ENCODE peak calls at places on chromosomes 5 and 9, in seven cellular contexts. C is A549, I is transverse colon, U is tibial nerve, X is ovary, Q is IMR-90, N is heart left ventricle. S is an unnamed sample.
A peak's percentile ranks its signal among the peaks of the same experiment; 100 is the strongest.

GRCh38 chr5:149761461-149761860 is 31.4 kb downstream of the PPARGC1B start:
- DNase-seq in C (no peak), I (no peak), U (no peak), X (no peak), Q (no peak), N (no peak), S (no peak)

GRCh38 chr9:5665059-5665458 is 36.2 kb downstream of the RIC1 start:
- DNase-seq in C (no peak), I (no peak), U (no peak), X (no peak), Q (no peak), N (no peak), S (no peak)

GRCh38 chr5:179405426-179406030 is 60.3 kb upstream of the ADAMTS2 start:
- DNase-seq in C (no peak), I (no peak), U (no peak), X (no peak), Q (no peak), N (no peak), S (no peak)

GRCh38 chr9:136532799-136533774 is 12.8 kb downstream of the NOTCH1 start:
- DNase-seq in C (no peak), I (no peak), U (no peak), X (no peak), Q (no peak), N (no peak), S (peak; percentile 88)

GRCh38 chr5:1007681-1008450 is 736 bp upstream of the NKD2 start:
- DNase-seq in C (no peak), I (peak; percentile 8), U (no peak), X (peak; percentile 34), Q (no peak), N (peak; percentile 28), S (peak; percentile 74)

GRCh38 chr9:127809562-127810377 is 7.1 kb downstream of the FPGS start:
- DNase-seq in C (no peak), I (peak; percentile 77), U (no peak), X (peak; percentile 69), Q (no peak), N (peak; percentile 47), S (no peak)

GRCh38 chr5:167998148-167998767 is 293.2 kb upstream of the WWC1 start:
- DNase-seq in C (no peak), I (no peak), U (no peak), X (no peak), Q (peak; percentile 6), N (peak; percentile 39), S (no peak)

GRCh38 chr5:12100542-12100941 is 196.3 kb upstream of the CTNND2 start:
- DNase-seq in C (no peak), I (no peak), U (no peak), X (no peak), Q (no peak), N (no peak), S (no peak)

GRCh38 chr5:83891261-83891660 is 170.6 kb upstream of the HAPLN1 start:
- DNase-seq in C (no peak), I (no peak), U (no peak), X (no peak), Q (peak; percentile 45), N (no peak), S (no peak)

GRCh38 chr5:77128411-77129061 is 41.5 kb upstream of the ZBED3 start:
- DNase-seq in C (no peak), I (no peak), U (no peak), X (no peak), Q (no peak), N (no peak), S (no peak)

GRCh38 chr5:154756203-154756870 is 1.2 kb downstream of the LARP1 start:
- DNase-seq in C (no peak), I (peak; percentile 60), U (no peak), X (peak; percentile 72), Q (no peak), N (peak; percentile 61), S (peak; percentile 91)

GRCh38 chr5:77133061-77133758 is 46.1 kb upstream of the ZBED3 start:
- DNase-seq in C (peak; percentile 84), I (peak; percentile 28), U (peak; percentile 57), X (peak; percentile 55), Q (peak; percentile 97), N (peak; percentile 63), S (no peak)

GRCh38 chr5:125497651-125498050 is 751.2 kb upstream of the ZNF608 start:
- DNase-seq in C (no peak), I (no peak), U (no peak), X (no peak), Q (no peak), N (no peak), S (no peak)

GRCh38 chr9:124220551-124221451 is 36.9 kb upstream of the NEK6 start:
- DNase-seq in C (peak; percentile 50), I (peak; percentile 60), U (no peak), X (no peak), Q (peak; percentile 52), N (peak; percentile 46), S (peak; percentile 57)

GRCh38 chr9:131714161-131714646 is 25.7 kb downstream of the RAPGEF1 start:
- DNase-seq in C (no peak), I (no peak), U (peak; percentile 45), X (peak; percentile 46), Q (peak; percentile 91), N (peak; percentile 82), S (no peak)

GRCh38 chr5:146073239-146073900 is 32.0 kb downstream of the PLAC8L1 start:
- DNase-seq in C (no peak), I (peak; percentile 15), U (no peak), X (no peak), Q (no peak), N (no peak), S (no peak)

GRCh38 chr5:96913233-96913632 is 22.6 kb upstream of the LNPEP start:
- DNase-seq in C (no peak), I (no peak), U (no peak), X (no peak), Q (no peak), N (no peak), S (no peak)

GRCh38 chr5:62494772-62495171 is 82.2 kb downstream of the IPO11 start:
- DNase-seq in C (no peak), I (no peak), U (no peak), X (no peak), Q (no peak), N (no peak), S (no peak)

GRCh38 chr5:175657593-175658271 is at the start of gene HRH2:
- DNase-seq in C (peak; percentile 60), I (peak; percentile 18), U (no peak), X (no peak), Q (no peak), N (peak; percentile 70), S (peak; percentile 89)

GRCh38 chr9:124835026-124835501 is 18.2 kb upstream of the WDR38 start:
- DNase-seq in C (no peak), I (peak; percentile 64), U (peak; percentile 72), X (peak; percentile 86), Q (peak; percentile 79), N (peak; percentile 96), S (no peak)

GRCh38 chr5:5419291-5420210 is 2.9 kb upstream of the ICE1 start:
- DNase-seq in C (peak; percentile 65), I (no peak), U (no peak), X (peak; percentile 43), Q (peak; percentile 92), N (no peak), S (no peak)

GRCh38 chr5:76074487-76074886 is 8.7 kb upstream of the SV2C start:
- DNase-seq in C (no peak), I (peak; percentile 38), U (no peak), X (no peak), Q (no peak), N (no peak), S (no peak)

GRCh38 chr5:173306695-173307094 is 21.5 kb downstream of the STC2 start:
- DNase-seq in C (no peak), I (no peak), U (no peak), X (no peak), Q (no peak), N (no peak), S (no peak)

GRCh38 chr5:68141494-68141893 is 74.1 kb upstream of the PIK3R1 start:
- DNase-seq in C (no peak), I (no peak), U (no peak), X (no peak), Q (peak; percentile 83), N (no peak), S (no peak)

GRCh38 chr9:122302541-122302940 is 37.9 kb downstream of the MRRF start:
- DNase-seq in C (no peak), I (no peak), U (no peak), X (no peak), Q (peak; percentile 20), N (no peak), S (no peak)

GRCh38 chr9:19781240-19781639 is 7.6 kb downstream of the SLC24A2 start:
- DNase-seq in C (no peak), I (no peak), U (no peak), X (no peak), Q (no peak), N (no peak), S (no peak)

DNA sequence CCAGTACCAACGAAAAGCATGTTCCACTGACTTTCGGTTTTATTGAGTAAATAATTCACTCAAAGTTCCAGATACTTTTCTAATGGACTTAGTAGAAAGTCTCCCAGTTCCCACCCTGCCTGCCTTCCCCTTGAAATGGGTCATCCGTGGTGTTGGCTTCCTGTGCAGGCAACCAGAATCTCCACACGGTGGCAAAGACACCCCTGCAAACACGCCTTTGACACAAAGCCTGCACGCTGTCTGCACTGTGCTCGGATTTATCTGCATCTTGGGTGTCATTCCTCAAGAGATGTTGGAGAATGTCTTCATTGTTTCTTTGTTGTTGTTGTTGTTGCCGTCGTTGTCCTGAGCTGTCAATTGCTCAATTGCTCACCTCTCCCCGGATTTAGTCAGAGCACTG is 150.0 kb upstream of the IRX2 start:
- DNase-seq in C (no peak), I (no peak), U (no peak), X (no peak), Q (no peak), N (no peak), S (no peak)
- TF ChIP-seq POLR2A in C (no peak), I (no peak), U (no peak), X (no peak), Q (no peak), N (no peak), S (no peak)

GRCh38 chr9:109806506-109807115 is 26.6 kb downstream of the PALM2AKAP2 start:
- DNase-seq in C (no peak), I (no peak), U (peak; percentile 30), X (no peak), Q (peak; percentile 66), N (no peak), S (no peak)
- TF ChIP-seq POLR2A in C (no peak), I (no peak), U (no peak), X (no peak), Q (no peak), N (no peak), S (no peak)

GRCh38 chr9:129202613-129203555 is 24.8 kb upstream of the IER5L start:
- DNase-seq in C (peak; percentile 76), I (peak; percentile 91), U (peak; percentile 88), X (peak; percentile 93), Q (peak; percentile 63), N (peak; percentile 92), S (peak; percentile 96)
- TF ChIP-seq POLR2A in C (peak; percentile 9), I (peak; percentile 40), U (peak; percentile 27), X (peak; percentile 75), Q (peak; percentile 29), N (peak; percentile 58), S (no peak)

GRCh38 chr5:36982146-36982545 is 105.6 kb downstream of the NIPBL start:
- DNase-seq in C (no peak), I (no peak), U (no peak), X (no peak), Q (peak; percentile 74), N (no peak), S (no peak)

DNA sequence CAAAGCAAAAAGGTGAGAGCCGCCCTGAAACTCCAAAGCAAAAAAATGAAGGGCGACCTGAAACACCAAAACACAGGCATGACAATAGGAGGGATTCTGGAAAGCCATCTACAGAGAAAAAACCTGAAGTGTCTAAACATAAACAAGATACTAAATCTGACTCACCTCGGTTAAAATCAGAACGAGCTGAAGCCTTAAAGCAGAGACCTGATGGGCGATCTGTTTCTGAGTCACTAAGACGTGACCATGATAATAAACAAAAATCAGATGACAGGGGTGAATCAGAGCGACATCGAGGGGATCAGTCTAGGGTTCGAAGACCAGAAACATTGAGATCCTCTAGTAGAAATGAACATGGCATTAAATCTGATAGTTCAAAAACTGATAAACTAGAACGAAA is 108.8 kb downstream of the NIPBL start:
- DNase-seq in C (no peak), I (no peak), U (no peak), X (no peak), Q (peak; percentile 56), N (no peak), S (no peak)
- TF ChIP-seq POLR2A in C (no peak), I (no peak), U (no peak), X (no peak), Q (no peak), N (no peak), S (no peak)